ENCODE peak calls at places on chromosome 19, in five cellular contexts. G, O, H, B and F are unnamed samples.

GRCh38 chr19:40365613-40366401 is 17.3 kb downstream of the PLD3 start:
- DNase-seq in G (peak), O (no peak), H (peak), B (no peak), F (no peak)

GRCh38 chr19:35928507-35928906 is 7.7 kb upstream of the LRFN3 start:
- DNase-seq in G (no peak), O (peak), H (no peak), B (no peak), F (no peak)

GRCh38 chr19:16001481-16002312 is 52.9 kb downstream of the OR10H4 start:
- DNase-seq in G (no peak), O (peak), H (no peak), B (peak), F (no peak)

GRCh38 chr19:13849991-13850909 is 26.7 kb upstream of the NANOS3 start:
- DNase-seq in G (no peak), O (no peak), H (peak), B (no peak), F (no peak)

GRCh38 chr19:13644648-13645047 is 119.7 kb upstream of the MRI1 start:
- DNase-seq in G (no peak), O (peak), H (no peak), B (no peak), F (no peak)

GRCh38 chr19:45076029-45076850 is at the start of gene ZNF296:
- DNase-seq in G (peak), O (peak), H (peak), B (peak), F (peak)

GRCh38 chr19:16791942-16792341 is 37.3 kb upstream of the SIN3B start:
- DNase-seq in G (no peak), O (no peak), H (no peak), B (no peak), F (no peak)

GRCh38 chr19:35696835-35697234 is 7.5 kb upstream of the ZBTB32 start:
- DNase-seq in G (no peak), O (no peak), H (no peak), B (no peak), F (no peak)

GRCh38 chr19:6828306-6828697 is 55.8 kb downstream of the VAV1 start:
- DNase-seq in G (no peak), O (no peak), H (no peak), B (no peak), F (no peak)

GRCh38 chr19:28349604-28350003 is 863.3 kb downstream of the UQCRFS1 start:
- DNase-seq in G (no peak), O (peak), H (no peak), B (peak), F (no peak)

GRCh38 chr19:11849264-11849615 is 714 bp downstream of the ZNF439 start:
- DNase-seq in G (no peak), O (peak), H (no peak), B (peak), F (no peak)

GRCh38 chr19:18322318-18322758 is 538 bp downstream of the LSM4 start:
- DNase-seq in G (no peak), O (peak), H (no peak), B (peak), F (no peak)

GRCh38 chr19:10870955-10871603 is at the start of gene CARM1:
- DNase-seq in G (peak), O (peak), H (peak), B (peak), F (peak)

GRCh38 chr19:46753420-46754155 is 7.3 kb upstream of the STRN4 start:
- DNase-seq in G (peak), O (peak), H (no peak), B (peak), F (peak)

GRCh38 chr19:45771331-45771933 is 2.4 kb upstream of the SIX5 start:
- DNase-seq in G (no peak), O (no peak), H (no peak), B (no peak), F (no peak)

GRCh38 chr19:16585808-16586476 is 13.7 kb upstream of the SLC35E1 start:
- DNase-seq in G (no peak), O (peak), H (no peak), B (no peak), F (no peak)

GRCh38 chr19:19059018-19059836 is 4.6 kb upstream of the SLC25A42 start:
- DNase-seq in G (no peak), O (no peak), H (no peak), B (no peak), F (no peak)

GRCh38 chr19:17311455-17312248 is 2.3 kb downstream of the DDA1 start:
- DNase-seq in G (no peak), O (no peak), H (no peak), B (no peak), F (no peak)

GRCh38 chr19:45507864-45508680 is 793 bp downstream of the VASP start:
- DNase-seq in G (no peak), O (peak), H (no peak), B (no peak), F (no peak)

GRCh38 chr19:940591-941291 is 14.9 kb downstream of the ARID3A start:
- DNase-seq in G (peak), O (no peak), H (peak), B (peak), F (peak)

GRCh38 chr19:11092181-11092538 is 2.9 kb downstream of the LDLR start:
- DNase-seq in G (no peak), O (no peak), H (no peak), B (no peak), F (peak)

GRCh38 chr19:32407004-32407992 is 1.7 kb downstream of the DPY19L3 start:
- DNase-seq in G (no peak), O (no peak), H (peak), B (no peak), F (no peak)

GRCh38 chr19:11697284-11697855 is 41.4 kb downstream of the ZNF823 start:
- DNase-seq in G (no peak), O (no peak), H (no peak), B (no peak), F (no peak)

GRCh38 chr19:18290250-18291018 is 9.0 kb upstream of the JUND start:
- DNase-seq in G (no peak), O (peak), H (no peak), B (peak), F (peak)

GRCh38 chr19:46495789-46496099 is at the start of gene PNMA8B:
- DNase-seq in G (peak), O (no peak), H (peak), B (no peak), F (peak)

GRCh38 chr19:952049-952679 is 26.3 kb downstream of the ARID3A start:
- DNase-seq in G (no peak), O (no peak), H (no peak), B (no peak), F (no peak)

GRCh38 chr19:5186293-5187050 is 154.1 kb downstream of the PTPRS start:
- DNase-seq in G (no peak), O (no peak), H (no peak), B (no peak), F (no peak)

GRCh38 chr19:23415561-23416191 is 20.4 kb upstream of the ZNF91 start:
- DNase-seq in G (no peak), O (peak), H (peak), B (peak), F (no peak)

GRCh38 chr19:1070576-1070930 is 3.6 kb downstream of the ARHGAP45 start:
- DNase-seq in G (no peak), O (no peak), H (no peak), B (no peak), F (no peak)

GRCh38 chr19:12939908-12940533 is 1.6 kb downstream of the CALR start:
- DNase-seq in G (no peak), O (no peak), H (no peak), B (no peak), F (no peak)